ENCODE peak calls at places on chromosomes 7 and 10, in five cellular contexts. One of them, this sample, is unnamed.

GRCh38 chr7:98826811-98827231 is 43.0 kb downstream of the TMEM130 start:
- DNase-seq in fibroblast of lung: peak; percentile 8
- DNase-seq in endothelial cell of umbilical vein: no peak
- DNase-seq in HCT116: no peak
- DNase-seq in hepatocyte: no peak
- DNase-seq in this sample: peak; percentile 48

GRCh38 chr10:17200885-17201164 is 647 bp downstream of the TRDMT1 start:
- DNase-seq in fibroblast of lung: peak; percentile 68
- DNase-seq in endothelial cell of umbilical vein: peak; percentile 79
- DNase-seq in HCT116: peak; percentile 23
- DNase-seq in hepatocyte: peak; percentile 61
- DNase-seq in this sample: peak; percentile 38

GRCh38 chr7:73734619-73735525 is 3.7 kb downstream of the ABHD11 start:
- DNase-seq in fibroblast of lung: peak; percentile 75
- DNase-seq in endothelial cell of umbilical vein: peak; percentile 82
- DNase-seq in HCT116: peak; percentile 89
- DNase-seq in hepatocyte: peak; percentile 90
- DNase-seq in this sample: peak; percentile 95

GRCh38 chr7:50332241-50333176 is 28.0 kb downstream of the IKZF1 start:
- DNase-seq in fibroblast of lung: no peak
- DNase-seq in endothelial cell of umbilical vein: no peak
- DNase-seq in HCT116: no peak
- DNase-seq in hepatocyte: no peak
- DNase-seq in this sample: no peak

GRCh38 chr10:52775132-52775647 is 2.6 kb upstream of the MBL2 start:
- DNase-seq in fibroblast of lung: no peak
- DNase-seq in endothelial cell of umbilical vein: no peak
- DNase-seq in HCT116: no peak
- DNase-seq in hepatocyte: no peak
- DNase-seq in this sample: peak; percentile 8

GRCh38 chr10:44935201-44935960 is 24.2 kb upstream of the RASSF4 start:
- DNase-seq in fibroblast of lung: peak; percentile 52
- DNase-seq in endothelial cell of umbilical vein: peak; percentile 38
- DNase-seq in HCT116: no peak
- DNase-seq in hepatocyte: peak; percentile 52
- DNase-seq in this sample: no peak

GRCh38 chr10:79149345-79149661 is 80.5 kb downstream of the ZMIZ1 start:
- DNase-seq in fibroblast of lung: no peak
- DNase-seq in endothelial cell of umbilical vein: no peak
- DNase-seq in HCT116: no peak
- DNase-seq in hepatocyte: no peak
- DNase-seq in this sample: no peak

GRCh38 chr7:98133621-98134266 is 27.1 kb downstream of the LMTK2 start:
- DNase-seq in fibroblast of lung: peak; percentile 8
- DNase-seq in endothelial cell of umbilical vein: no peak
- DNase-seq in HCT116: peak; percentile 55
- DNase-seq in hepatocyte: no peak
- DNase-seq in this sample: no peak

GRCh38 chr7:55365680-55366460 is 733 bp downstream of the LANCL2 start:
- DNase-seq in fibroblast of lung: peak; percentile 98
- DNase-seq in endothelial cell of umbilical vein: peak; percentile 94
- DNase-seq in HCT116: peak; percentile 93
- DNase-seq in hepatocyte: peak; percentile 97
- DNase-seq in this sample: peak; percentile 94

GRCh38 chr7:158824028-158824427 is 5.3 kb downstream of the ESYT2 start:
- DNase-seq in fibroblast of lung: no peak
- DNase-seq in endothelial cell of umbilical vein: no peak
- DNase-seq in HCT116: no peak
- DNase-seq in hepatocyte: no peak
- DNase-seq in this sample: no peak

GRCh38 chr7:129719980-129720732 is 108.6 kb downstream of the NRF1 start:
- DNase-seq in fibroblast of lung: peak; percentile 10
- DNase-seq in endothelial cell of umbilical vein: no peak
- DNase-seq in HCT116: no peak
- DNase-seq in hepatocyte: no peak
- DNase-seq in this sample: no peak

GRCh38 chr7:90933984-90934383 is 330.2 kb upstream of the FZD1 start:
- DNase-seq in fibroblast of lung: no peak
- DNase-seq in endothelial cell of umbilical vein: no peak
- DNase-seq in HCT116: no peak
- DNase-seq in hepatocyte: no peak
- DNase-seq in this sample: no peak

GRCh38 chr7:130721486-130722277 is 12.3 kb downstream of the KLF14 start:
- DNase-seq in fibroblast of lung: peak; percentile 77
- DNase-seq in endothelial cell of umbilical vein: peak; percentile 71
- DNase-seq in HCT116: peak; percentile 70
- DNase-seq in hepatocyte: peak; percentile 87
- DNase-seq in this sample: peak; percentile 81

GRCh38 chr7:28573059-28573553 is 160.8 kb downstream of the CREB5 start:
- DNase-seq in fibroblast of lung: peak; percentile 40
- DNase-seq in endothelial cell of umbilical vein: peak; percentile 79
- DNase-seq in HCT116: no peak
- DNase-seq in hepatocyte: no peak
- DNase-seq in this sample: no peak

GRCh38 chr10:17257466-17258321 is 29.7 kb downstream of the VIM start:
- DNase-seq in fibroblast of lung: peak; percentile 86
- DNase-seq in endothelial cell of umbilical vein: peak; percentile 80
- DNase-seq in HCT116: peak; percentile 60
- DNase-seq in hepatocyte: peak; percentile 85
- DNase-seq in this sample: peak; percentile 83

GRCh38 chr10:129761166-129761565 is 202.9 kb downstream of the EBF3 start:
- DNase-seq in fibroblast of lung: no peak
- DNase-seq in endothelial cell of umbilical vein: no peak
- DNase-seq in HCT116: no peak
- DNase-seq in hepatocyte: no peak
- DNase-seq in this sample: no peak

GRCh38 chr10:1399431-1400120 is 337.7 kb downstream of the ADARB2 start:
- DNase-seq in fibroblast of lung: no peak
- DNase-seq in endothelial cell of umbilical vein: no peak
- DNase-seq in HCT116: no peak
- DNase-seq in hepatocyte: no peak
- DNase-seq in this sample: no peak

GRCh38 chr7:97145068-97145467 is 27.6 kb downstream of the SDHAF3 start:
- DNase-seq in fibroblast of lung: peak; percentile 61
- DNase-seq in endothelial cell of umbilical vein: peak; percentile 58
- DNase-seq in HCT116: no peak
- DNase-seq in hepatocyte: peak; percentile 27
- DNase-seq in this sample: no peak

GRCh38 chr7:111853231-111853990 is 291.1 kb upstream of the IMMP2L start:
- DNase-seq in fibroblast of lung: no peak
- DNase-seq in endothelial cell of umbilical vein: no peak
- DNase-seq in HCT116: no peak
- DNase-seq in hepatocyte: no peak
- DNase-seq in this sample: peak; percentile 32

GRCh38 chr7:17005277-17005676 is 123.5 kb upstream of the AGR3 start:
- DNase-seq in fibroblast of lung: no peak
- DNase-seq in endothelial cell of umbilical vein: peak; percentile 4
- DNase-seq in HCT116: no peak
- DNase-seq in hepatocyte: no peak
- DNase-seq in this sample: no peak

GRCh38 chr7:137882261-137882668 is 35.5 kb upstream of the DGKI start:
- DNase-seq in fibroblast of lung: peak; percentile 90
- DNase-seq in endothelial cell of umbilical vein: peak; percentile 48
- DNase-seq in HCT116: peak; percentile 85
- DNase-seq in hepatocyte: no peak
- DNase-seq in this sample: no peak

GRCh38 chr10:116255931-116256748 is 16.9 kb downstream of the GFRA1 start:
- DNase-seq in fibroblast of lung: no peak
- DNase-seq in endothelial cell of umbilical vein: no peak
- DNase-seq in HCT116: no peak
- DNase-seq in hepatocyte: no peak
- DNase-seq in this sample: no peak

GRCh38 chr10:48651293-48651692 is 33.4 kb upstream of the WDFY4 start:
- DNase-seq in fibroblast of lung: no peak
- DNase-seq in endothelial cell of umbilical vein: no peak
- DNase-seq in HCT116: no peak
- DNase-seq in hepatocyte: no peak
- DNase-seq in this sample: no peak

GRCh38 chr7:128883622-128884549 is 21.2 kb downstream of the ATP6V1F start:
- DNase-seq in fibroblast of lung: peak; percentile 71
- DNase-seq in endothelial cell of umbilical vein: peak; percentile 61
- DNase-seq in HCT116: peak; percentile 58
- DNase-seq in hepatocyte: peak; percentile 90
- DNase-seq in this sample: peak; percentile 94

GRCh38 chr10:27884185-27884630 is 114.7 kb downstream of the ODAD2 start:
- DNase-seq in fibroblast of lung: no peak
- DNase-seq in endothelial cell of umbilical vein: no peak
- DNase-seq in HCT116: no peak
- DNase-seq in hepatocyte: no peak
- DNase-seq in this sample: no peak

GRCh38 chr7:38291650-38292049 is 18.2 kb upstream of the TARP start:
- DNase-seq in fibroblast of lung: no peak
- DNase-seq in endothelial cell of umbilical vein: no peak
- DNase-seq in HCT116: no peak
- DNase-seq in hepatocyte: no peak
- DNase-seq in this sample: no peak

GRCh38 chr10:18582803-18583202 is 68.6 kb downstream of the NSUN6 start:
- DNase-seq in fibroblast of lung: no peak
- DNase-seq in endothelial cell of umbilical vein: no peak
- DNase-seq in HCT116: no peak
- DNase-seq in hepatocyte: no peak
- DNase-seq in this sample: no peak

DNA sequence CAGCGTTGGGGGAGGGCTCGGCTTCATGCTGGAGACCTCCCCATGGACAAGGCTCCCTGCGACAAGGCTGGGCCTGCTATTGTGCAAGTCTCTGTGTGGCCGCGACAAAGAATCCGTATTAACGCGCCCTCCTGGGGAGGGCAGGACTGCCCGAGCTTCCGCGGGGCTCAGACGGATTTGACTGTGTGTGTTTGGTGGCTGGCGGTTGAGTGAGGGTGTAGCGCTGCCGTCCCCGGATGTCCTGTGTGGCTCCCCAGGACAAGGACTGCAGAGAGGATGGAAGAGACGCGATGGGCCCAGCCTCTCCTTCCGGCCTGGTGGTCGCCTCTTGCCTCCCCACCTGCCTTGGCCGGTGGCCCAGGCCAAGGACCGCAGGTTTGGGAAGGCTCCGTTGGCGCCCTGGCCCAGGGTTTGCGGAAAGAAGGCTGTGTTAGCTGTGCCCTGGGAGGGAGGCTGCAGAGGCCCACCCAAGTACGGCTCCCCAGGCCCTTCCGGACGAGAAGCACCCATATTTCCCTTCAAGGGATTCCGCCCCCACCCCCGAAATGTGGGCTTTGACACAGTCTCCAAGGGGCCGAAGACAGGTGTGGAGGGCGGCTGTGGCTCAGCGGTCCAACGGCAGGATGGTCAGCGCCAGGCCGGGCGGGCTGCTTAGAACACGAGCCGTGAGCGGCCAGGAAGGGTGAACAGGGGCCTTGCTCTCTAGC is 2.3 kb downstream of the UNCX start:
- DNase-seq in fibroblast of lung: no peak
- DNase-seq in endothelial cell of umbilical vein: no peak
- DNase-seq in HCT116: no peak
- DNase-seq in hepatocyte: no peak
- DNase-seq in this sample: peak; percentile 72
- TF ChIP-seq EZH2 in fibroblast of lung: peak; percentile 93
- TF ChIP-seq EZH2 in endothelial cell of umbilical vein: peak; percentile 90
- TF ChIP-seq EZH2 in HCT116: no peak
- TF ChIP-seq EZH2 in hepatocyte: no peak
- TF ChIP-seq EZH2 in this sample: no peak

GRCh38 chr7:36015733-36016132 is 137.3 kb upstream of the EEPD1 start:
- DNase-seq in fibroblast of lung: no peak
- DNase-seq in endothelial cell of umbilical vein: no peak
- DNase-seq in HCT116: no peak
- DNase-seq in hepatocyte: no peak
- DNase-seq in this sample: no peak
- H3K4me2 ChIP-seq in fibroblast of lung: no peak overlapping the region
- H3K4me2 ChIP-seq in endothelial cell of umbilical vein: no peak overlapping the region
- H3K4me2 ChIP-seq in HCT116: no peak overlapping the region
- H3K4me2 ChIP-seq in hepatocyte: no peak overlapping the region
- H3K4me2 ChIP-seq in this sample: no peak overlapping the region

GRCh38 chr7:100570954-100571828 is 2.5 kb downstream of the SAP25 start:
- DNase-seq in fibroblast of lung: no peak
- DNase-seq in endothelial cell of umbilical vein: no peak
- DNase-seq in HCT116: no peak
- DNase-seq in hepatocyte: peak; percentile 80
- DNase-seq in this sample: peak; percentile 65

GRCh38 chr7:100567751-100568175 is 5.9 kb downstream of the SAP25 start:
- DNase-seq in fibroblast of lung: no peak
- DNase-seq in endothelial cell of umbilical vein: no peak
- DNase-seq in HCT116: no peak
- DNase-seq in hepatocyte: no peak
- DNase-seq in this sample: peak; percentile 46

GRCh38 chr7:100567045-100567730 is 6.5 kb downstream of the SAP25 start:
- DNase-seq in fibroblast of lung: no peak
- DNase-seq in endothelial cell of umbilical vein: no peak
- DNase-seq in HCT116: no peak
- DNase-seq in hepatocyte: no peak
- DNase-seq in this sample: no peak

GRCh38 chr7:100568176-100568935 is 5.3 kb downstream of the SAP25 start:
- DNase-seq in fibroblast of lung: no peak
- DNase-seq in endothelial cell of umbilical vein: no peak
- DNase-seq in HCT116: no peak
- DNase-seq in hepatocyte: peak; percentile 62
- DNase-seq in this sample: no peak

GRCh38 chr7:100568936-100569844 is 4.5 kb downstream of the SAP25 start:
- DNase-seq in fibroblast of lung: no peak
- DNase-seq in endothelial cell of umbilical vein: peak; percentile 50
- DNase-seq in HCT116: no peak
- DNase-seq in hepatocyte: peak; percentile 80
- DNase-seq in this sample: peak; percentile 96
- TF ChIP-seq EZH2 in fibroblast of lung: no peak
- TF ChIP-seq EZH2 in endothelial cell of umbilical vein: no peak
- TF ChIP-seq EZH2 in HCT116: no peak
- TF ChIP-seq EZH2 in hepatocyte: no peak
- TF ChIP-seq EZH2 in this sample: no peak

GRCh38 chr7:148114807-148115206 is 475.8 kb upstream of the C7orf33 start:
- DNase-seq in fibroblast of lung: no peak
- DNase-seq in endothelial cell of umbilical vein: no peak
- DNase-seq in HCT116: no peak
- DNase-seq in hepatocyte: no peak
- DNase-seq in this sample: no peak

GRCh38 chr7:148116954-148117353 is 473.6 kb upstream of the C7orf33 start:
- DNase-seq in fibroblast of lung: no peak
- DNase-seq in endothelial cell of umbilical vein: no peak
- DNase-seq in HCT116: no peak
- DNase-seq in hepatocyte: no peak
- DNase-seq in this sample: no peak

GRCh38 chr7:148115308-148115707 is 475.3 kb upstream of the C7orf33 start:
- DNase-seq in fibroblast of lung: no peak
- DNase-seq in endothelial cell of umbilical vein: no peak
- DNase-seq in HCT116: no peak
- DNase-seq in hepatocyte: peak; percentile 26
- DNase-seq in this sample: no peak

GRCh38 chr7:148118371-148118770 is 472.2 kb upstream of the C7orf33 start:
- DNase-seq in fibroblast of lung: no peak
- DNase-seq in endothelial cell of umbilical vein: no peak
- DNase-seq in HCT116: no peak
- DNase-seq in hepatocyte: no peak
- DNase-seq in this sample: no peak

DNA sequence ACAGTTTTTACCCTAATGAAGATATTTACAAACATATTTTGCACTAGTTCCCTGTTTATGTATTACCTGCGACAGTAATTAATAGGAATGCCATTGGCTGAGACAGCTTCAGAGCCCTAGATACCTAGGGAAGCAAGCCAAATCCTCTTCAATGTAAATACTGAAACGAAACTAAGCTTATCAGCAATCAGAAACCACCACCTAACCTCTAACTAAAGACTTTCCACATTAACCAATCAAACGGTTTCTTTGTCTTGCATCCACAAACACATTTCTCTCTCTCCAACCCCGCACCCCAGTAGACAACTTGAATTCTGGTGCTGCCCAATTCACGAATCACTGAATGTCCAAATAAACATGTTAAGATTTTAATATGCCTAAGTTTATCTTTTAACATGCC is 474.4 kb upstream of the C7orf33 start:
- DNase-seq in fibroblast of lung: no peak
- DNase-seq in endothelial cell of umbilical vein: no peak
- DNase-seq in HCT116: no peak
- DNase-seq in hepatocyte: no peak
- DNase-seq in this sample: no peak
- H3K4me2 ChIP-seq in fibroblast of lung: no peak overlapping the region
- H3K4me2 ChIP-seq in endothelial cell of umbilical vein: no peak overlapping the region
- H3K4me2 ChIP-seq in HCT116: no peak overlapping the region
- H3K4me2 ChIP-seq in hepatocyte: no peak overlapping the region
- H3K4me2 ChIP-seq in this sample: no peak overlapping the region